ENCODE peak calls at places on chromosomes 6 and 20, in seven cellular contexts. F is MM.1S; M is GM23338; O is tibial artery; J is SJSA1; U is heart left ventricle; T is CD8-positive, alpha-beta T cell. S is an unnamed sample.

GRCh38 chr20:48457261-48458002 is 370.4 kb downstream of the PREX1 start:
- DNase-seq in U (no peak), M (no peak), O (peak; percentile 25), T (no peak), F (no peak), J (no peak), S (no peak)

GRCh38 chr6:167405778-167406532 is 81.1 kb downstream of the TTLL2 start:
- DNase-seq in O (no peak), J (no peak), F (no peak), T (no peak), M (no peak), U (no peak), S (no peak)

GRCh38 chr6:157669747-157670216 is 153.3 kb upstream of the SNX9 start:
- DNase-seq in J (peak; percentile 50), O (peak; percentile 91), T (no peak), U (peak; percentile 91), M (peak; percentile 70), F (no peak), S (no peak)

GRCh38 chr20:49344975-49345374 is 67.1 kb upstream of the ZNFX1 start:
- DNase-seq in U (no peak), M (no peak), T (no peak), F (no peak), J (peak; percentile 94), O (peak; percentile 86), S (no peak)

GRCh38 chr6:17349437-17349836 is 44.0 kb upstream of the CAP2 start:
- DNase-seq in U (no peak), M (no peak), J (peak; percentile 50), T (no peak), O (no peak), F (no peak), S (no peak)

GRCh38 chr6:106249658-106250057 is 75.9 kb downstream of the ATG5 start:
- DNase-seq in U (no peak), F (no peak), T (no peak), J (no peak), M (no peak), O (no peak), S (no peak)

GRCh38 chr6:71724456-71725180 is 161.7 kb upstream of the RIMS1 start:
- DNase-seq in T (no peak), M (no peak), J (no peak), O (no peak), F (no peak), U (no peak), S (no peak)

GRCh38 chr6:31585531-31585930 is 546 bp upstream of the LST1 start:
- DNase-seq in T (peak; percentile 41), J (no peak), O (no peak), M (peak; percentile 81), U (no peak), F (peak; percentile 48), S (peak; percentile 69)

GRCh38 chr6:41416165-41416837 is 80.9 kb downstream of the NCR2 start:
- DNase-seq in U (no peak), O (no peak), T (no peak), J (no peak), F (no peak), M (peak; percentile 51), S (no peak)

GRCh38 chr20:20364016-20364746 is 3.7 kb upstream of the INSM1 start:
- DNase-seq in M (peak; percentile 81), O (no peak), J (no peak), U (no peak), F (no peak), T (no peak), S (no peak)

GRCh38 chr6:42509765-42510164 is 54.1 kb upstream of the UBR2 start:
- DNase-seq in M (no peak), J (no peak), T (no peak), U (no peak), F (no peak), O (no peak), S (no peak)

GRCh38 chr6:4635666-4636065 is 140.5 kb upstream of the CDYL start:
- DNase-seq in T (no peak), U (no peak), F (no peak), J (no peak), M (no peak), O (no peak), S (no peak)

GRCh38 chr6:4638641-4639040 is 137.6 kb upstream of the CDYL start:
- DNase-seq in U (no peak), T (no peak), M (no peak), O (no peak), J (no peak), F (no peak), S (no peak)

GRCh38 chr6:4636141-4636880 is 139.9 kb upstream of the CDYL start:
- DNase-seq in U (no peak), M (no peak), O (no peak), J (no peak), F (no peak), T (no peak), S (peak; percentile 21)

GRCh38 chr6:4636881-4637224 is 139.4 kb upstream of the CDYL start:
- DNase-seq in J (no peak), M (no peak), O (no peak), T (no peak), F (no peak), U (no peak), S (no peak)

DNA sequence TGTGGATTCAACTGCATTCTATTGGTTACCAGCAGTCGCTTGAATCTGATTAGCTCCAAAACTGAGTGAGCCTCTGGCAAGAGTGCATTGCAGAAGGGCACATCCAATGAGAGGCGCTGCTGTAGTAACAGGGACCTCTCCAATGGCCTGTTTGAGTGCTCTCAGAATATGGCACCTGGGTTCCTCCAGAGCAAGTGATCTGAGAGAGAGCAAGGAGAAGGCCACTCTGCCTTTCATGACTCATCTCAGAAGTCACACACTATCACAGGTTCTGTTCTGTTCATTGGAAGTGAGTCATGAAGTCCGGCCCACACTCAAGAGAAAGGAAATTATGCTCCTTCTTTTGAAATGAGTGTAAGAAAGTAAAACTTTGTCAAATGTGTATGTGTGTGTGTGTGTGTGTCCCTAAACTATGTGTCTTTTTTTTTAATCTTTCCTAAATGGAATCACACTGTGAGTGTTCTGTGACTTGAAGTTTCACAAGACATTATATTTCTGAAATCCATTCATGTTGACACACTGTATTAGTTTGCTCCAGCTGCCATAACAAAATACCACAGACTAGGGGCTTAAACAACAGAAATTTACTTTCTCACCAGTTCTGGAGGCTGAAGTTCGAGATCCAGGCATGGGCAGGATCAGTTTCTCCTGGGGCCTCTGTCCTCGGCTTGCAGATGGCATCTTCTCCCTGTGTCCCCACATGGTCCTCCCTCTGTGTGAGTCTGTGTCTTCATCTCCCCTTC is 138.3 kb upstream of the CDYL start:
- DNase-seq in U (no peak), T (no peak), F (no peak), O (no peak), M (no peak), J (peak; percentile 50), S (peak; percentile 48)
- H3K27me3 ChIP-seq in U (no peaks in the 10 kb centered on the region), T (no peaks in the 10 kb centered on the region), F (no peaks in the 10 kb centered on the region), O (no peaks in the 10 kb centered on the region), M (no peaks in the 10 kb centered on the region), J (no peaks in the 10 kb centered on the region), S (peaks cover 3% of the 10 kb centered on the region)

GRCh38 chr6:447381-448165 is 56.0 kb downstream of the IRF4 start:
- DNase-seq in J (no peak), T (no peak), M (no peak), O (peak; percentile 39), U (no peak), F (no peak), S (no peak)

GRCh38 chr6:451336-451735 is 59.8 kb downstream of the IRF4 start:
- DNase-seq in J (no peak), F (no peak), O (no peak), U (no peak), M (no peak), T (no peak), S (no peak)

GRCh38 chr6:448296-449056 is 56.9 kb downstream of the IRF4 start:
- DNase-seq in M (no peak), J (no peak), T (no peak), U (no peak), F (no peak), O (peak; percentile 38), S (no peak)

GRCh38 chr6:449486-450419 is 58.2 kb downstream of the IRF4 start:
- DNase-seq in U (no peak), T (no peak), M (no peak), O (peak; percentile 46), J (no peak), F (no peak), S (no peak)

DNA sequence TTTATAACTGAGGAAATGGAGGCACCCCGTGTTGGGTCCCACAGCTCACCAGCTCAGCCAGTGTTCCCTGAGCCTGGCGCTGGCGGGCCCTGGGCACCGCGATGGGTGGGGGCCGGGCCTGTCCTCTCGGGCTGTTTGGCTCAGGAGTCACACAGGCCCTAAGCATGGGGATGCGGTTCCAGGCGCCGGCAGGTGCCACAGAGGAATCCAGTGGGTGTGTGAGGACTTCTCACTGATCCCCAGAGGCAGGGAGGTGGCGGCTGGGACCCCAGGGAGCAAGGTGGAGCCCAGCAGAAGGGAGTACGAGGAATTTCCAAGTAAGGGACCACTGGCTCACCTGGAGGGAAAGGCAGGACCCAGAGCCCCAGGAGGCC is 57.5 kb downstream of the IRF4 start:
- DNase-seq in J (no peak), F (no peak), U (no peak), T (no peak), O (peak; percentile 42), M (no peak), S (no peak)
- H3K27me3 ChIP-seq in J (peaks cover 7% of the 10 kb centered on the region), F (no peaks in the 10 kb centered on the region), U (no peaks in the 10 kb centered on the region), T (no peaks in the 10 kb centered on the region), O (no peaks in the 10 kb centered on the region), M (no peaks in the 10 kb centered on the region), S (peaks cover 86% of the 10 kb centered on the region)

GRCh38 chr20:58832442-58832841 is 18.3 kb downstream of the GNAS-AS1 start:
- DNase-seq in T (no peak), F (no peak), U (no peak), M (no peak), O (no peak), J (no peak), S (no peak)

GRCh38 chr20:58825450-58825849 is 25.3 kb downstream of the GNAS-AS1 start:
- DNase-seq in T (no peak), U (no peak), F (no peak), J (no peak), O (no peak), M (no peak), S (no peak)

GRCh38 chr20:58828141-58828540 is 22.6 kb downstream of the GNAS-AS1 start:
- DNase-seq in U (no peak), J (no peak), F (no peak), T (no peak), M (no peak), O (no peak), S (no peak)

GRCh38 chr20:58826271-58826670 is 24.4 kb downstream of the GNAS-AS1 start:
- DNase-seq in U (no peak), M (no peak), T (no peak), O (no peak), F (no peak), J (no peak), S (no peak)

GRCh38 chr20:58829531-58829941 is 21.2 kb downstream of the GNAS-AS1 start:
- DNase-seq in T (no peak), M (no peak), O (peak; percentile 83), F (no peak), J (peak; percentile 76), U (no peak), S (no peak)
- H3K27me3 ChIP-seq in T (no peaks in the 10 kb centered on the region), M (no peaks in the 10 kb centered on the region), O (no peaks in the 10 kb centered on the region), F (peaks cover 40% of the 10 kb centered on the region), J (no peaks in the 10 kb centered on the region), U (no peaks in the 10 kb centered on the region), S (peaks cover 7% of the 10 kb centered on the region)

DNA sequence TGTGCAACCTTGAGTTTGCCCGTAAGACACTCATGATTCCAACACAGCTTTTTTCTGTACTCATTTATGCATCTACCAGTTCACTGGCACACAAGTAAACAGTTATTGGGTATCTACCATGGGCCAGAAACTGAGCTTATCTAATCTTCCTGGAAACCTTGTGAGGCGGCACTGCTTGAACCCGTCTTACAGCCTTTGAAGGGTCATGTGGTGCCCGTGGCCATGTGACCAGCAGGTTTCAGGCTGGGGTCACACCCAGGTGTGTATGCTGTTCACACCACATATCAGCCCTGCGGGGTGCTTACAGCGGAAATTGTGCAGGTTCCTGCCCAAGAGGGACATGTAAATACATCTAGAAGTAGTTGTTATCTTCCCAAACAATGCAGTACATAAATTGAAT is 6.1 kb downstream of the THBD start:
- DNase-seq in T (no peak), F (no peak), M (no peak), O (no peak), U (no peak), J (no peak), S (no peak)
- H3K27me3 ChIP-seq in T (no peaks in the 10 kb centered on the region), F (no peaks in the 10 kb centered on the region), M (peaks cover 47% of the 10 kb centered on the region), O (no peaks in the 10 kb centered on the region), U (peaks cover 26% of the 10 kb centered on the region), J (peaks cover 16% of the 10 kb centered on the region), S (peaks cover 4% of the 10 kb centered on the region)

S was measured in K562.